ENCODE peak calls at places on chromosomes 13 and 19, in six cellular contexts. X is IMR-90, J is H9, M is neuronal stem cell, W is H1, N is trophoblast cell. H is an unnamed sample.

GRCh38 chr13:113820813-113821651 is 42.8 kb downstream of the GAS6 start:
- DNase-seq in J (no peak), M (no peak), W (no peak), X (peak), N (peak), H (peak)

GRCh38 chr13:46648166-46648607 is 95.2 kb downstream of the LRCH1 start:
- DNase-seq in W (no peak), X (peak), N (no peak), J (no peak), M (no peak), H (peak)

GRCh38 chr13:108830916-108831315 is 201.5 kb downstream of the MYO16 start:
- DNase-seq in N (no peak), X (no peak), W (no peak), M (no peak), J (no peak), H (no peak)

GRCh38 chr13:27375686-27376326 is 48.6 kb upstream of the GTF3A start:
- DNase-seq in W (no peak), J (peak), N (peak), M (peak), X (peak), H (peak)

GRCh38 chr19:35732540-35733179 is 9.6 kb downstream of the IGFLR1 start:
- DNase-seq in M (no peak), J (no peak), X (no peak), N (no peak), W (no peak), H (no peak)

GRCh38 chr13:71017607-71018006 is 849.4 kb downstream of the DACH1 start:
- DNase-seq in X (no peak), N (no peak), M (no peak), W (no peak), J (no peak), H (no peak)

GRCh38 chr19:51016798-51017683 is 2.5 kb downstream of the KLK10 start:
- DNase-seq in M (peak), N (no peak), W (peak), X (peak), J (peak), H (peak)

GRCh38 chr19:48683349-48683748 is 10.5 kb upstream of the NTN5 start:
- DNase-seq in W (no peak), J (no peak), M (no peak), X (peak), N (peak), H (no peak)

GRCh38 chr13:21420706-21421105 is 38.4 kb downstream of the ZDHHC20 start:
- DNase-seq in N (no peak), W (no peak), X (peak), J (no peak), M (no peak), H (peak)

GRCh38 chr19:40982594-40983101 is 8.4 kb upstream of the CYP2B6 start:
- DNase-seq in X (peak), W (peak), M (no peak), N (no peak), J (peak), H (no peak)

DNA sequence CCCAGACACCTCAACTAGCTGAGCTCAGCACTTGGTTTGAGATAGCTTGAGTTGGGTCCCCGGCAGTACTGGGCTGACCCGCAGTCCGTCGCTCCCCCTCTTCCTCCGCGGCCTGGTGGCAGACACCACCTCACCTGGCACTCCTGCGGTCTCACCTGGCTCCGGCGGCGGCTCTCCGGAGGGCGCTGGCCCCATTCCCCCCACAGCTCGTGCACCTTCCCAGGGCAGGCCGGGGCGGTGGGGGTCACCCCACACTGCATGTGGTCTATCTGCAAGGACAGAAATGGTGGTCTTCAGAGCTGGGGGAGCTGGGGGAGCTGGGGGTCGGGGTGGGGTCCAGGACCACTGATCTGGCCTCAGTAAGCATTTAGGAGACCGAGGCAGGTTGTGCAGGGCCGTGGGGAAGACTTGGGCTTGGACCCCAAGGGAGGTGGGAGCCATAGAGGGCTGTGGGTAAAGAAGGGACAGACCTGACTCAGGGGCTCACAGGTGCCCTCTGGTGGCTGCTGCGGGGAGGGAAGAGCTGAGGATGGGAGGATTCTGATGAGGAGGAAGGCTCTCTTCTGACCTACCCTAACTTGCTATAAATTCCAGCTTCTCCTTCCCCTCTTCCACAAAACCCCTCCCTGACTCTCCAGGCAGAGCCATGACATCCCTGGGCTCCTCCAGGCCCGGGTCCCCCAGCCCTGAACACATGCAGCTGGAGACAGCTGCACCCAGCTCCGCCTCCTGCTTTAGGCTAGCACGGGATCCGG is 6.7 kb upstream of the PLIN4 start:
- DNase-seq in J (peak), X (no peak), M (no peak), N (peak), W (no peak), H (peak)
- H4K91ac ChIP-seq in J (no peak), X (no peak), M (no peak), N (no peak), W (no peak), H (no peak)

DNA sequence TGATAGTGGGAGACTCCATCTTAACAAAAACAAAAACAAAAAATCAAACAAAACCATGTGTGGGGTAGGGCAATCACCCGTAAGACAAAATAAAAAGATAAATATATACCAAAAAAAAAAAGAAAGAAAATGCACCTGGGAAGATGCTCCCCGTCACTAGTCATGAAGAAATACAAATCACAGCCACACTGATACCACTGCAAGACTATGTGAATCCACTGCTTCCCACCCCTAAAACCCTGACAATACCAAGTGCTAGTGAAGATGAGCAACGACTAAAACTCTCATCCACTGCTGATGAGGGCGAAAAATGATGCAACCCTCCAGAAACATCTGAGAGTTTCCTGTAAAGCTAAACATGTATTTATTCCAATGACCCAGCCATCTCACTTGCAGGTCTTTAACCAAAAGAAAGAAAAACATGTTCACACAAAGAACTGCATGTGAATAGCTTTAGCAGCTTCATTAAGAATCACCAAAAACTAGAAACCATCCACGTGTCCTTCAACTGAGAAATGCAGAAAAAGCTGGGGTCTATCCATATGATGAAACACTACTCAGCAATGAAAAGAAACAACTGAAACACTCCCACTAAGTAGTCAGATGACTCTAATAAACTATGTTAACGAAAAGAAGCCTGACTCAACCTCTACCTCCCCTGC is 31.7 kb downstream of the BRD4 start:
- DNase-seq in M (no peak), N (peak), J (no peak), W (no peak), X (peak), H (peak)
- H3K4me2 ChIP-seq in M (no peak), N (no peak), J (no peak), W (no peak), X (peak), H (no peak)

GRCh38 chr19:3980353-3981251 is 4.7 kb downstream of the EEF2 start:
- DNase-seq in M (no peak), W (no peak), X (no peak), N (no peak), J (peak), H (no peak)

GRCh38 chr19:3979289-3979673 is 6.0 kb downstream of the EEF2 start:
- DNase-seq in J (peak), N (no peak), M (no peak), W (no peak), X (no peak), H (no peak)

GRCh38 chr19:3978145-3978544 is 7.1 kb downstream of the EEF2 start:
- DNase-seq in X (no peak), J (no peak), M (no peak), W (no peak), N (no peak), H (no peak)

GRCh38 chr19:3981373-3981735 is 3.9 kb downstream of the EEF2 start:
- DNase-seq in X (no peak), J (no peak), M (no peak), W (no peak), N (no peak), H (no peak)

DNA sequence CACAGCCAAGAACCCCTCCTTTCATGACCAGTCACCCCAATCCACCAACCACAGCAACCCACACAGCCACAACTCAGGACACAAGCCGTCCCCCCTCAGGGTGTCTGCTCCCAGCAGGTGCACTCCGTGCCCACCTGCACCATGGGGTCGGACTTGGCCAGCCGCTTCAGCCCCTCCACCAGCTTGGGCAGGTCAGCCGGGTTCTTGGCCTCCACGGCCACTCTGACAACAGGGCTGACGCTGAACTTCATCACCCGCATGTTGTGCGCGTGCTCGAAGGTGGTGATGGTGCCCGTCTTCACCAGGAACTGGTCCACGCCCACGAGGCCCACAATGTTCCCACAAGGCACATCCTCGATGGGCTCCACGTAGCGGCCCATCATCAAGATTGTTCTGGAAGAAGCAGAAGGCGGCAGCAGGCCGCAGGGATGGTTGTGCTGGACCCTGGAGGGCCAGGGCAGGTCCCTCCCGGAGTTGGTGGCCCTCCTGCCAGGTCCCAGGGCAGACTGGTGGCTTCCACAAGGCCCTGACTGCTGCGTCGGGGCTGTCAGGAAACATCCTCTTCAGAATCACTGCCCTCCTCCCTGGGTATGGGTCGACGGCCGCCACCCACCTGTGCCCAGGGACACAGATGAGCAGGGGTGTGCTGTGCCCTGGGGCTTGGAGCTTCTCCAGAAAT is 5.5 kb downstream of the EEF2 start:
- DNase-seq in J (peak), X (no peak), W (no peak), M (no peak), N (no peak), H (no peak)
- H4K91ac ChIP-seq in J (no peak), X (no peak), W (no peak), M (no peak), N (no peak), H (no peak)

GRCh38 chr19:3633559-3633988 is 7.0 kb upstream of the CACTIN start:
- DNase-seq in X (no peak), J (no peak), W (no peak), N (no peak), M (no peak), H (no peak)
- H3K4me2 ChIP-seq in X (no peak), J (no peak), W (no peak), N (no peak), M (no peak), H (no peak)

GRCh38 chr13:95056266-95056665 is 245.0 kb downstream of the ABCC4 start:
- DNase-seq in M (peak), N (no peak), W (no peak), X (no peak), J (no peak), H (no peak)
- H4K91ac ChIP-seq in M (no peak), N (no peak), W (no peak), X (no peak), J (no peak), H (no peak)

GRCh38 chr19:44848805-44849457 is 2.8 kb downstream of the NECTIN2 start:
- DNase-seq in J (peak), W (no peak), M (peak), N (no peak), X (no peak), H (peak)
- H3K4me2 ChIP-seq in J (peak), W (peak), M (peak), N (peak), X (peak), H (peak)